ENCODE peak calls at places on chromosomes 13 and 19, in nine cellular contexts. P is cardiac fibroblast; Y is heart right ventricle; S is epithelial cell of esophagus; C is stimulated activated CD4-positive, alpha-beta T cell treated with anti-CD3 and anti-CD28 coated beads, Interleukin-4, amount 100 ng/mL, for 24 hours; N is RPMI8226; Z is GF-D8; V is WTC11; H is COR-L47. A is an unnamed sample.

GRCh38 chr13:50393641-50394040 is 378.4 kb downstream of the KCNRG start:
- DNase-seq in V (peak; percentile 66), Y (no peak), H (no peak), Z (no peak), C (no peak), P (peak; percentile 32), S (peak; percentile 44), N (no peak), A (no peak)

GRCh38 chr13:100209857-100210580 is 121.1 kb downstream of the PCCA start:
- DNase-seq in S (peak; percentile 70), C (no peak), Y (no peak), P (peak; percentile 56), V (no peak), N (no peak), H (no peak), Z (no peak), A (no peak)

GRCh38 chr19:57465680-57466381 is 8.9 kb upstream of the VN1R1 start:
- DNase-seq in P (peak; percentile 36), V (peak; percentile 38), S (peak; percentile 40), H (peak; percentile 38), Y (no peak), N (peak; percentile 66), Z (peak; percentile 9), C (no peak), A (peak; percentile 57)

GRCh38 chr13:113657851-113658741 is at the start of gene ATP4B:
- DNase-seq in C (no peak), Y (no peak), H (no peak), P (no peak), Z (no peak), N (no peak), S (no peak), V (peak; percentile 7), A (no peak)

GRCh38 chr19:39430675-39431593 is 4.8 kb downstream of the RPS16 start:
- DNase-seq in C (peak; percentile 76), V (no peak), P (peak; percentile 95), H (no peak), S (peak; percentile 97), N (peak; percentile 54), Z (peak; percentile 57), Y (peak; percentile 48), A (peak; percentile 74)

GRCh38 chr13:34655554-34655953 is 286.5 kb upstream of the NBEA start:
- DNase-seq in Y (no peak), C (no peak), P (no peak), N (no peak), S (no peak), H (no peak), V (no peak), Z (no peak), A (no peak)

GRCh38 chr19:17797397-17798201 is 2.7 kb downstream of the B3GNT3 start:
- DNase-seq in P (no peak), V (no peak), Y (no peak), H (no peak), S (peak; percentile 95), N (no peak), C (peak; percentile 68), Z (no peak), A (no peak)

GRCh38 chr13:49348748-49349147 is 95.1 kb downstream of the CAB39L start:
- DNase-seq in C (no peak), Z (no peak), S (peak; percentile 4), H (no peak), Y (no peak), P (no peak), V (peak; percentile 70), N (no peak), A (no peak)

A was measured in HL-60.